ENCODE peak calls at places on chromosome 5, in seven cellular contexts. L, I, V, H, T, P and Y are unnamed samples.

GRCh38 chr5:111224561-111224989 is 391 bp downstream of the CAMK4 start:
- ATAC-seq in L (no peak), I (peak; percentile 53), V (peak; percentile 20), H (peak; percentile 46), T (peak; percentile 50), P (peak; percentile 32), Y (peak; percentile 35)

GRCh38 chr5:55063220-55063863 is 39.1 kb upstream of the GZMA start:
- ATAC-seq in L (no peak), I (no peak), V (no peak), H (peak; percentile 37), T (no peak), P (no peak), Y (no peak)

GRCh38 chr5:160507181-160507811 is 85.6 kb downstream of the PTTG1 start:
- ATAC-seq in L (no peak), I (peak; percentile 49), V (no peak), H (peak; percentile 55), T (no peak), P (peak; percentile 78), Y (peak; percentile 67)

GRCh38 chr5:75059887-75060286 is 7.5 kb upstream of the GCNT4 start:
- ATAC-seq in L (no peak), I (no peak), V (peak; percentile 96), H (no peak), T (no peak), P (peak; percentile 77), Y (no peak)

GRCh38 chr5:72167790-72168189 is 60.5 kb downstream of the MAP1B start:
- ATAC-seq in L (peak; percentile 85), I (no peak), V (no peak), H (no peak), T (no peak), P (no peak), Y (no peak)

GRCh38 chr5:150731669-150732068 is 27.1 kb downstream of the DCTN4 start:
- ATAC-seq in L (peak; percentile 73), I (no peak), V (no peak), H (no peak), T (no peak), P (no peak), Y (no peak)

GRCh38 chr5:1229822-1230221 is 4.6 kb downstream of the SLC6A18 start:
- ATAC-seq in L (no peak), I (peak; percentile 16), V (no peak), H (no peak), T (no peak), P (no peak), Y (peak; percentile 4)

GRCh38 chr5:14077501-14077900 is 65.6 kb upstream of the TRIO start:
- ATAC-seq in L (no peak), I (no peak), V (no peak), H (no peak), T (no peak), P (no peak), Y (no peak)

GRCh38 chr5:40384782-40385390 is 294.8 kb upstream of the PTGER4 start:
- ATAC-seq in L (no peak), I (peak; percentile 46), V (no peak), H (no peak), T (no peak), P (no peak), Y (peak; percentile 50)

GRCh38 chr5:39624890-39625289 is 200.1 kb upstream of the DAB2 start:
- ATAC-seq in L (no peak), I (no peak), V (no peak), H (no peak), T (no peak), P (no peak), Y (no peak)

GRCh38 chr5:98085593-98085992 is 687.9 kb upstream of the RGMB start:
- ATAC-seq in L (no peak), I (no peak), V (no peak), H (no peak), T (no peak), P (no peak), Y (no peak)

GRCh38 chr5:173742432-173742816 is 126.0 kb upstream of the BOD1 start:
- ATAC-seq in L (no peak), I (peak; percentile 67), V (no peak), H (no peak), T (peak; percentile 57), P (peak; percentile 38), Y (peak; percentile 75)

GRCh38 chr5:156675402-156675801 is 174.7 kb upstream of the PPP1R2B start:
- ATAC-seq in L (peak; percentile 38), I (no peak), V (no peak), H (peak; percentile 42), T (no peak), P (no peak), Y (no peak)

GRCh38 chr5:138502121-138502520 is 36.8 kb downstream of the EGR1 start:
- ATAC-seq in L (no peak), I (no peak), V (no peak), H (no peak), T (no peak), P (no peak), Y (no peak)

GRCh38 chr5:172637122-172637580 is 3.9 kb upstream of the NEURL1B start:
- ATAC-seq in L (peak; percentile 65), I (no peak), V (no peak), H (no peak), T (no peak), P (no peak), Y (no peak)

GRCh38 chr5:150149618-150150017 is 6.0 kb downstream of the PDGFRB start:
- ATAC-seq in L (no peak), I (no peak), V (no peak), H (no peak), T (no peak), P (no peak), Y (no peak)

GRCh38 chr5:17415282-17415681 is 82.7 kb upstream of the TAF11L2 start:
- ATAC-seq in L (no peak), I (no peak), V (no peak), H (peak; percentile 64), T (no peak), P (no peak), Y (no peak)

GRCh38 chr5:148401604-148402003 is 17.8 kb downstream of the FBXO38 start:
- ATAC-seq in L (peak; percentile 42), I (no peak), V (no peak), H (peak; percentile 82), T (no peak), P (no peak), Y (no peak)

GRCh38 chr5:132854301-132854700 is 12.0 kb downstream of the GDF9 start:
- ATAC-seq in L (no peak), I (no peak), V (no peak), H (no peak), T (no peak), P (no peak), Y (no peak)

GRCh38 chr5:16582081-16582480 is 34.7 kb downstream of the RETREG1 start:
- ATAC-seq in L (no peak), I (no peak), V (no peak), H (no peak), T (no peak), P (no peak), Y (no peak)

GRCh38 chr5:130871346-130872086 is 293.5 kb downstream of the HINT1 start:
- ATAC-seq in L (peak; percentile 45), I (peak; percentile 60), V (no peak), H (peak; percentile 14), T (no peak), P (peak; percentile 23), Y (no peak)